ENCODE peak calls at places on chromosomes 5 and 9, in five cellular contexts. V is iris pigment epithelial cell, N is cardiac muscle cell, L is KBM-7, D is ELF-1. M is an unnamed sample.

GRCh38 chr9:112863214-112863613 is 27.5 kb downstream of the SLC46A2 start:
- DNase-seq in D (no peak), N (peak), L (peak), V (peak), M (no peak)

GRCh38 chr9:138053321-138053868 is 175.8 kb downstream of the CACNA1B start:
- DNase-seq in D (no peak), N (no peak), V (no peak), L (no peak), M (peak)

GRCh38 chr5:17732351-17732923 is 98.2 kb downstream of the TAF11L14 start:
- DNase-seq in D (no peak), L (no peak), V (no peak), N (no peak), M (no peak)

GRCh38 chr5:31113101-31113500 is 80.4 kb upstream of the CDH6 start:
- DNase-seq in V (peak), L (no peak), N (peak), D (no peak), M (no peak)

GRCh38 chr9:72012642-72013041 is 47.8 kb downstream of the C9orf57 start:
- DNase-seq in N (no peak), V (no peak), L (no peak), D (no peak), M (no peak)

GRCh38 chr9:106713206-106713605 is 149.8 kb upstream of the ZNF462 start:
- DNase-seq in N (no peak), V (no peak), D (no peak), L (no peak), M (no peak)

GRCh38 chr5:169429044-169429443 is 128.1 kb upstream of the SLIT3 start:
- DNase-seq in N (no peak), L (no peak), D (no peak), V (no peak), M (no peak)

GRCh38 chr9:113998529-113999255 is 79.4 kb downstream of the AMBP start:
- DNase-seq in L (no peak), V (no peak), D (no peak), N (no peak), M (peak)

GRCh38 chr5:176713409-176713808 is 66.1 kb downstream of the TSPAN17 start:
- DNase-seq in N (no peak), D (no peak), V (no peak), L (no peak), M (no peak)

GRCh38 chr9:34988218-34989055 is 1.1 kb upstream of the DNAJB5 start:
- DNase-seq in D (no peak), L (no peak), N (peak), V (peak), M (peak)

GRCh38 chr5:174251305-174251704 is 205.8 kb downstream of the NSG2 start:
- DNase-seq in L (no peak), N (no peak), V (no peak), D (peak), M (no peak)

GRCh38 chr5:106140101-106140500 is 1530.6 kb downstream of the EFNA5 start:
- DNase-seq in V (peak), N (peak), L (no peak), D (no peak), M (no peak)

GRCh38 chr9:114930063-114930812 is at the start of gene TNFSF8:
- DNase-seq in L (no peak), V (no peak), D (no peak), N (no peak), M (peak)

GRCh38 chr9:128218518-128219389 is 15.6 kb downstream of the DNM1 start:
- DNase-seq in N (peak), D (peak), V (peak), L (no peak), M (peak)

GRCh38 chr9:135045264-135046155 is 42.0 kb upstream of the OLFM1 start:
- DNase-seq in V (no peak), D (no peak), N (no peak), L (no peak), M (peak)

GRCh38 chr9:124450241-124450924 is at the start of gene ADGRD2:
- DNase-seq in N (peak), V (peak), D (peak), L (no peak), M (peak)

GRCh38 chr9:110220809-110221208 is 12.8 kb upstream of the C9orf152 start:
- DNase-seq in N (no peak), D (no peak), V (no peak), L (no peak), M (no peak)

GRCh38 chr9:135951889-135952663 is 9.1 kb downstream of the UBAC1 start:
- DNase-seq in D (peak), V (peak), L (peak), N (no peak), M (no peak)

GRCh38 chr5:179115845-179116524 is 55.8 kb downstream of the ZNF354C start:
- DNase-seq in N (no peak), L (no peak), D (no peak), V (no peak), M (no peak)

GRCh38 chr9:109974143-109974917 is 194.3 kb downstream of the PALM2AKAP2 start:
- DNase-seq in V (no peak), D (no peak), N (no peak), L (no peak), M (no peak)

GRCh38 chr5:102811962-102812361 is 56.9 kb downstream of the PAM start:
- DNase-seq in L (peak), N (no peak), V (peak), D (no peak), M (no peak)

GRCh38 chr5:180441577-180441976 is 52.6 kb upstream of the CNOT6 start:
- DNase-seq in N (peak), D (peak), L (no peak), V (peak), M (peak)

GRCh38 chr5:56910123-56910951 is 941 bp downstream of the SETD9 start:
- DNase-seq in V (peak), L (peak), D (no peak), N (no peak), M (peak)

GRCh38 chr9:5872496-5872895 is 18.2 kb upstream of the MLANA start:
- DNase-seq in N (peak), V (peak), L (no peak), D (no peak), M (no peak)

GRCh38 chr9:70954126-70954525 is 167.3 kb downstream of the TRPM3 start:
- DNase-seq in L (no peak), D (peak), V (peak), N (peak), M (no peak)

GRCh38 chr9:107280543-107280942 is 2.5 kb upstream of the RAD23B start:
- DNase-seq in L (no peak), D (peak), V (peak), N (no peak), M (no peak)

GRCh38 chr9:125558453-125559084 is 148.4 kb downstream of the MAPKAP1 start:
- DNase-seq in N (peak), V (peak), D (peak), L (peak), M (peak)

GRCh38 chr9:114285166-114285867 is 37.6 kb upstream of the ORM1 start:
- DNase-seq in N (peak), D (peak), V (peak), L (no peak), M (peak)